ENCODE peak calls at places on chromosomes 6 and 20, in ten cellular contexts. N is breast epithelium, Q is suprapubic skin, D is K562, V is transverse colon, J is sigmoid colon, U is HCT116, M is spleen, L is stomach, E is prostate gland. W is an unnamed sample. For H3K4me1, the result is how much of the 10 kb centered on the place peaks cover.

GRCh38 chr6:79372757-79373156 is 138.3 kb upstream of the HMGN3 start:
- DNase-seq in N (no peak), Q (no peak), D (no peak), V (no peak), J (no peak), U (no peak), M (no peak), L (no peak), E (no peak), W (no peak)

GRCh38 chr20:48626938-48627736 is 200.7 kb downstream of the PREX1 start:
- DNase-seq in N (no peak), Q (no peak), D (no peak), V (no peak), J (no peak), U (no peak), M (peak), L (no peak), E (no peak), W (no peak)

GRCh38 chr20:20461526-20461925 is 93.6 kb downstream of the INSM1 start:
- DNase-seq in N (no peak), Q (no peak), D (no peak), V (no peak), J (no peak), U (no peak), M (no peak), L (no peak), E (no peak), W (no peak)

GRCh38 chr6:89284963-89285735 is 29.9 kb downstream of the GABRR2 start:
- DNase-seq in N (no peak), Q (no peak), D (no peak), V (no peak), J (no peak), U (no peak), M (no peak), L (no peak), E (no peak), W (no peak)

GRCh38 chr6:53943410-53943809 is 148.6 kb downstream of the LRRC1 start:
- DNase-seq in N (no peak), Q (no peak), D (no peak), V (no peak), J (no peak), U (no peak), M (no peak), L (no peak), E (no peak), W (no peak)

GRCh38 chr20:46361386-46361785 is 45.0 kb downstream of the ELMO2 start:
- DNase-seq in N (no peak), Q (peak), D (no peak), V (no peak), J (no peak), U (no peak), M (no peak), L (no peak), E (no peak), W (no peak)

GRCh38 chr20:34970193-34971037 is 14.7 kb downstream of the MYH7B start:
- DNase-seq in N (peak), Q (no peak), D (no peak), V (no peak), J (no peak), U (no peak), M (no peak), L (no peak), E (no peak), W (no peak)

GRCh38 chr6:130421567-130421966 is 55.8 kb downstream of the TMEM200A start:
- DNase-seq in N (no peak), Q (no peak), D (no peak), V (no peak), J (no peak), U (no peak), M (no peak), L (no peak), E (no peak), W (no peak)

GRCh38 chr20:8860011-8860495 is 208.8 kb upstream of the PLCB4 start:
- DNase-seq in N (no peak), Q (no peak), D (no peak), V (no peak), J (no peak), U (no peak), M (no peak), L (no peak), E (no peak), W (no peak)

GRCh38 chr20:58433759-58434158 is 44.7 kb downstream of the VAPB start:
- DNase-seq in N (no peak), Q (no peak), D (peak), V (no peak), J (no peak), U (no peak), M (no peak), L (no peak), E (no peak), W (no peak)

GRCh38 chr6:168950500-168951223 is 303.0 kb downstream of the THBS2 start:
- DNase-seq in N (no peak), Q (no peak), D (no peak), V (no peak), J (peak), U (no peak), M (no peak), L (no peak), E (no peak), W (no peak)

GRCh38 chr6:53725791-53726575 is 60.4 kb upstream of the KLHL31 start:
- DNase-seq in N (peak), Q (peak), D (peak), V (peak), J (peak), U (no peak), M (peak), L (peak), E (peak), W (no peak)

GRCh38 chr20:20137851-20138250 is 85.5 kb downstream of the CFAP61 start:
- DNase-seq in N (no peak), Q (no peak), D (no peak), V (no peak), J (no peak), U (no peak), M (no peak), L (no peak), E (no peak), W (no peak)

GRCh38 chr20:3658708-3659491 is 4.3 kb downstream of the GFRA4 start:
- DNase-seq in N (no peak), Q (peak), D (no peak), V (no peak), J (no peak), U (no peak), M (peak), L (no peak), E (no peak), W (no peak)

GRCh38 chr6:36916159-36916558 is 30.4 kb downstream of the C6orf89 start:
- DNase-seq in N (no peak), Q (no peak), D (no peak), V (no peak), J (no peak), U (no peak), M (no peak), L (no peak), E (no peak), W (no peak)

GRCh38 chr20:45441746-45442145 is 25.8 kb downstream of the PIGT start:
- DNase-seq in N (no peak), Q (no peak), D (no peak), V (no peak), J (no peak), U (no peak), M (no peak), L (no peak), E (no peak), W (no peak)

GRCh38 chr6:5081182-5081581 is 4.0 kb upstream of the PPP1R3G start:
- DNase-seq in N (no peak), Q (no peak), D (no peak), V (no peak), J (no peak), U (no peak), M (no peak), L (no peak), E (no peak), W (no peak)

GRCh38 chr6:22290045-22290444 is 6.8 kb downstream of the PRL start:
- DNase-seq in N (no peak), Q (no peak), D (no peak), V (no peak), J (no peak), U (no peak), M (no peak), L (no peak), E (no peak), W (no peak)

GRCh38 chr6:164345340-164345739 is 930.8 kb downstream of the QKI start:
- DNase-seq in N (no peak), Q (no peak), D (no peak), V (no peak), J (no peak), U (no peak), M (no peak), L (no peak), E (no peak), W (no peak)

GRCh38 chr20:34389206-34389953 is 26.3 kb downstream of the ITCH start:
- DNase-seq in N (no peak), Q (no peak), D (peak), V (no peak), J (no peak), U (no peak), M (no peak), L (no peak), E (no peak), W (no peak)

GRCh38 chr6:161444464-161444863 is 170.6 kb upstream of the AGPAT4 start:
- DNase-seq in N (no peak), Q (no peak), D (peak), V (no peak), J (no peak), U (no peak), M (no peak), L (no peak), E (no peak), W (no peak)
- TF ChIP-seq POLR2AphosphoS5 in N (no peak), Q (no peak), D (no peak), V (no peak), J (no peak), U (no peak), M (no peak), L (no peak), E (no peak), W (no peak)

DNA sequence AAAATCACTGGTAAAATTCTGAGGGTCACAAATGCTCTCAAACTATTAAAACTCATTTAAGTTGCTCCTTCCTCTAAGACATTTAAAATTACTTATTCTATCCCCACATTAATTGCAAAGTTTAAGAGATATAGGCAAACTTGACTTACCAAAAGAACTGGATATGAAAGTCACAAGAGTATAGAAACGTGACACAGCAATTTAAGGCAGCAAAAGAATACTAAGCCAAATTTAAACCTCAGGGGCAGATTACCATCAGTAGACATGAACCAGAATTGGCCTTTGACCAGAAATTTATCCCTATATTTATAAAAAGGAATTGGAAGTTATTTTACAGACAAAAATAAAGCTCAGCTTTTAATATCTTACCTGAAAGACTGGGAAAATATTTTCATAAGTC is 56.0 kb downstream of the MAP3K7 start:
- DNase-seq in N (no peak), Q (no peak), D (peak), V (no peak), J (no peak), U (no peak), M (no peak), L (no peak), E (no peak), W (no peak)
- H3K4me1 ChIP-seq in N (under half), Q (under half), D (under half), V (under half), J (under half), U (under half), M (under half), L (under half), E (under half), W (under half)

GRCh38 chr6:15426926-15427325 is 181.1 kb downstream of the JARID2 start:
- DNase-seq in N (no peak), Q (no peak), D (no peak), V (no peak), J (no peak), U (no peak), M (no peak), L (no peak), E (no peak), W (no peak)
- TF ChIP-seq POLR2AphosphoS5 in N (no peak), Q (no peak), D (no peak), V (no peak), J (no peak), U (no peak), M (no peak), L (no peak), E (no peak), W (no peak)

DNA sequence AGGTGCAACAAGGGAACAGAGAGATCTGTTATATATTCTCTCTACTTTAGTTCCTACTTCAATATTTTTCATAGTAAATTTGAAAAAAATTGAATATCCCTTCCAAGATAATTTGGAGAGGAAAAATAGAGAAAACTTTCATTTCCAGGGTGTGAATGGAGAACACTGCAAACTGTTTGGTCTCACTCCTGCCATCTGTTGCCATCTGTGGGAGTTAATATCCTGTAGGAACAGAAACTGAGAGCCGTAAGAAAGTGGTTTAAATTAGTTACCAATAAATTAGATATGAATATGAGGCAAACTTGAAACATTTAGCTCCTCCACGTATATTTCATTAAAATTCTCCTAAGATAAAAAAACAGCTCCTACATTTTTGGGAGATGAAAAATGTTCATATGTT is 4.2 kb downstream of the ZNF337 start:
- DNase-seq in N (no peak), Q (no peak), D (no peak), V (no peak), J (no peak), U (no peak), M (no peak), L (no peak), E (no peak), W (no peak)
- H3K4me1 ChIP-seq in N (under half), Q (under half), D (under half), V (under half), J (under half), U (under half), M (under half), L (under half), E (under half), W (under half)

GRCh38 chr6:139982652-139983051 is 608.2 kb upstream of the CITED2 start:
- DNase-seq in N (no peak), Q (no peak), D (no peak), V (no peak), J (no peak), U (no peak), M (no peak), L (no peak), E (no peak), W (no peak)
- TF ChIP-seq POLR2AphosphoS5 in N (no peak), Q (no peak), D (no peak), V (no peak), J (no peak), U (no peak), M (no peak), L (no peak), E (no peak), W (no peak)

GRCh38 chr20:14599613-14600012 is 262.2 kb upstream of the FLRT3 start:
- DNase-seq in N (no peak), Q (no peak), D (no peak), V (no peak), J (no peak), U (no peak), M (no peak), L (no peak), E (no peak), W (no peak)
- H3K4me1 ChIP-seq in N (under half), Q (under half), D (under half), V (under half), J (under half), U (under half), M (under half), L (under half), E (under half), W (under half)

GRCh38 chr6:144955392-144955791 is 670.3 kb downstream of the UTRN start:
- DNase-seq in N (no peak), Q (no peak), D (no peak), V (no peak), J (no peak), U (no peak), M (no peak), L (no peak), E (no peak), W (no peak)
- TF ChIP-seq POLR2AphosphoS5 in N (no peak), Q (no peak), D (no peak), V (no peak), J (peak), U (no peak), M (no peak), L (no peak), E (no peak), W (no peak)

GRCh38 chr6:43447604-43448003 is 7.7 kb downstream of the DLK2 start:
- DNase-seq in N (no peak), Q (no peak), D (no peak), V (no peak), J (no peak), U (no peak), M (no peak), L (no peak), E (no peak), W (no peak)
- H3K4me1 ChIP-seq in N (under half), Q (under half), D (under half), V (under half), J (under half), U (under half), M (under half), L (under half), E (under half), W (under half)

GRCh38 chr6:62323818-62324217 is 37.8 kb upstream of the KHDRBS2 start:
- DNase-seq in N (no peak), Q (no peak), D (no peak), V (no peak), J (no peak), U (no peak), M (no peak), L (no peak), E (no peak), W (no peak)
- TF ChIP-seq POLR2AphosphoS5 in N (no peak), Q (no peak), D (no peak), V (no peak), J (no peak), U (no peak), M (no peak), L (no peak), E (no peak), W (no peak)

GRCh38 chr20:41072919-41073318 is 44.3 kb downstream of the TOP1 start:
- DNase-seq in N (no peak), Q (no peak), D (peak), V (no peak), J (no peak), U (no peak), M (no peak), L (no peak), E (no peak), W (no peak)

GRCh38 chr20:41074441-41074840 is 45.8 kb downstream of the TOP1 start:
- DNase-seq in N (no peak), Q (no peak), D (peak), V (no peak), J (no peak), U (no peak), M (no peak), L (no peak), E (no peak), W (no peak)

GRCh38 chr20:41076776-41077175 is 48.2 kb downstream of the TOP1 start:
- DNase-seq in N (no peak), Q (no peak), D (no peak), V (no peak), J (no peak), U (no peak), M (no peak), L (no peak), E (no peak), W (no peak)

DNA sequence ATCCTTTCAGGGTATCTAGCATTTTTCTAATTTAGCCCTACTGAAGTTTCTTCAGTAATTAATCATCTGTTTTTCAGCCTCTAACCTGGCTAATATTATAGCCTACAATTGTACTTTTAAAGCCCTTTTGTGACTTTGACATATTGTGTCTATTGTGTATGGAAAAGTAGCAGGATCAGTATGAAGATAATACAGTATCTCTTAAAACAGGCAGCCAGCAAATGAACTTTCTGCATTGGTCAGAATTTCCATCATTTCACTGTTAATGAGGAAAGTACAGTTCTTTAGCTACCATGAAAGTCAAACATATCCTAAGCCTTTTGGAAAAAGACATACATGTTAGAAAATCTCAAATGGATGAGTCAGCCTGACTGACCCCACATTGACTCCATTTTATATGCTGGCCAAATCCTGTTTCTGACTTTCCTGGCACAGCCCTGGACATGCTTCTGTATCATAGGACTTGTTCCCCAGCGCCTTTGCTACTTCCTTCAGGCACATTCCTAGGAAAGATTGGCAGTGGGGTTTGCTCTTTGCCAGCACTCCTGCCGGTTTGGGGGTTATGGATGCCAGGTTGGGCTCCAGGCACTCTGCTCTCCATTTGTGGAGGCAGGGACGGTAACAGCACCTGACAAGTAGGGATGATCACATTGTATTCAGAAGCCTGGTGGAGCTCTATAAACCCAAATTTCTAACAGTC is 43.6 kb downstream of the TOP1 start:
- DNase-seq in N (no peak), Q (no peak), D (peak), V (no peak), J (no peak), U (no peak), M (peak), L (no peak), E (peak), W (no peak)
- H3K4me1 ChIP-seq in N (under half), Q (under half), D (under half), V (under half), J (under half), U (under half), M (under half), L (under half), E (under half), W (under half)

W was measured in esophagus muscularis mucosa.